ENCODE peak calls at places on chromosomes 13 and 19, in nine cellular contexts. One of them, this sample, is unnamed.
A peak's percentile ranks its signal among the peaks of the same experiment; 100 is the strongest.

GRCh38 chr19:35478794-35479193 is 11.5 kb downstream of the KRTDAP start:
- DNase-seq in right lobe of liver: no peak
- DNase-seq in NCI-H510A treated with DMSO at 0.1 percent for 48 hours: no peak
- DNase-seq in activated CD4-positive, alpha-beta T cell treated with anti-CD3 and anti-CD28 coated beads, Interleukin-2, amount 10 ng/mL, durations not matched to agents 7 days and 5 days: no peak
- DNase-seq in stimulated activated CD4-positive, alpha-beta T cell treated with anti-CD3 and anti-CD28 coated beads, TNF-alpha, amount 100 ng/mL, for 4 hours: no peak
- DNase-seq in nucleus accumbens: no peak
- DNase-seq in EH: no peak
- DNase-seq in pancreas: no peak
- DNase-seq in fibroblast of lung: no peak
- DNase-seq in this sample: no peak

GRCh38 chr19:17402982-17403855 is 2.2 kb downstream of the BST2 start:
- DNase-seq in right lobe of liver: peak; percentile 51
- DNase-seq in NCI-H510A treated with DMSO at 0.1 percent for 48 hours: no peak
- DNase-seq in activated CD4-positive, alpha-beta T cell treated with anti-CD3 and anti-CD28 coated beads, Interleukin-2, amount 10 ng/mL, durations not matched to agents 7 days and 5 days: peak; percentile 54
- DNase-seq in stimulated activated CD4-positive, alpha-beta T cell treated with anti-CD3 and anti-CD28 coated beads, TNF-alpha, amount 100 ng/mL, for 4 hours: no peak
- DNase-seq in nucleus accumbens: no peak
- DNase-seq in EH: no peak
- DNase-seq in pancreas: no peak
- DNase-seq in fibroblast of lung: no peak
- DNase-seq in this sample: peak; percentile 41

GRCh38 chr13:38821753-38822551 is 135.1 kb downstream of the FREM2 start:
- DNase-seq in right lobe of liver: no peak
- DNase-seq in NCI-H510A treated with DMSO at 0.1 percent for 48 hours: no peak
- DNase-seq in activated CD4-positive, alpha-beta T cell treated with anti-CD3 and anti-CD28 coated beads, Interleukin-2, amount 10 ng/mL, durations not matched to agents 7 days and 5 days: no peak
- DNase-seq in stimulated activated CD4-positive, alpha-beta T cell treated with anti-CD3 and anti-CD28 coated beads, TNF-alpha, amount 100 ng/mL, for 4 hours: no peak
- DNase-seq in nucleus accumbens: peak; percentile 42
- DNase-seq in EH: peak; percentile 2
- DNase-seq in pancreas: no peak
- DNase-seq in fibroblast of lung: peak; percentile 38
- DNase-seq in this sample: no peak

GRCh38 chr19:33621811-33622504 is at the start of gene CHST8:
- DNase-seq in right lobe of liver: peak; percentile 56
- DNase-seq in NCI-H510A treated with DMSO at 0.1 percent for 48 hours: peak; percentile 1
- DNase-seq in activated CD4-positive, alpha-beta T cell treated with anti-CD3 and anti-CD28 coated beads, Interleukin-2, amount 10 ng/mL, durations not matched to agents 7 days and 5 days: no peak
- DNase-seq in stimulated activated CD4-positive, alpha-beta T cell treated with anti-CD3 and anti-CD28 coated beads, TNF-alpha, amount 100 ng/mL, for 4 hours: no peak
- DNase-seq in nucleus accumbens: no peak
- DNase-seq in EH: peak; percentile 54
- DNase-seq in pancreas: peak; percentile 31
- DNase-seq in fibroblast of lung: peak; percentile 44
- DNase-seq in this sample: no peak

GRCh38 chr13:111280666-111281577 is 39.5 kb upstream of the TEX29 start:
- DNase-seq in right lobe of liver: no peak
- DNase-seq in NCI-H510A treated with DMSO at 0.1 percent for 48 hours: no peak
- DNase-seq in activated CD4-positive, alpha-beta T cell treated with anti-CD3 and anti-CD28 coated beads, Interleukin-2, amount 10 ng/mL, durations not matched to agents 7 days and 5 days: no peak
- DNase-seq in stimulated activated CD4-positive, alpha-beta T cell treated with anti-CD3 and anti-CD28 coated beads, TNF-alpha, amount 100 ng/mL, for 4 hours: no peak
- DNase-seq in nucleus accumbens: no peak
- DNase-seq in EH: peak; percentile 68
- DNase-seq in pancreas: no peak
- DNase-seq in fibroblast of lung: peak; percentile 77
- DNase-seq in this sample: no peak

GRCh38 chr13:78608705-78609463 is 5.5 kb upstream of the POU4F1 start:
- DNase-seq in right lobe of liver: peak; percentile 34
- DNase-seq in NCI-H510A treated with DMSO at 0.1 percent for 48 hours: no peak
- DNase-seq in activated CD4-positive, alpha-beta T cell treated with anti-CD3 and anti-CD28 coated beads, Interleukin-2, amount 10 ng/mL, durations not matched to agents 7 days and 5 days: no peak
- DNase-seq in stimulated activated CD4-positive, alpha-beta T cell treated with anti-CD3 and anti-CD28 coated beads, TNF-alpha, amount 100 ng/mL, for 4 hours: no peak
- DNase-seq in nucleus accumbens: no peak
- DNase-seq in EH: no peak
- DNase-seq in pancreas: no peak
- DNase-seq in fibroblast of lung: no peak
- DNase-seq in this sample: no peak

GRCh38 chr19:58033741-58034475 is at the start of gene ZSCAN1:
- DNase-seq in right lobe of liver: peak; percentile 84
- DNase-seq in NCI-H510A treated with DMSO at 0.1 percent for 48 hours: peak; percentile 0
- DNase-seq in activated CD4-positive, alpha-beta T cell treated with anti-CD3 and anti-CD28 coated beads, Interleukin-2, amount 10 ng/mL, durations not matched to agents 7 days and 5 days: peak; percentile 17
- DNase-seq in stimulated activated CD4-positive, alpha-beta T cell treated with anti-CD3 and anti-CD28 coated beads, TNF-alpha, amount 100 ng/mL, for 4 hours: peak; percentile 1
- DNase-seq in nucleus accumbens: peak; percentile 92
- DNase-seq in EH: no peak
- DNase-seq in pancreas: peak; percentile 74
- DNase-seq in fibroblast of lung: peak; percentile 79
- DNase-seq in this sample: no peak

GRCh38 chr13:48412881-48413351 is at the start of gene LPAR6:
- DNase-seq in right lobe of liver: no peak
- DNase-seq in NCI-H510A treated with DMSO at 0.1 percent for 48 hours: no peak
- DNase-seq in activated CD4-positive, alpha-beta T cell treated with anti-CD3 and anti-CD28 coated beads, Interleukin-2, amount 10 ng/mL, durations not matched to agents 7 days and 5 days: no peak
- DNase-seq in stimulated activated CD4-positive, alpha-beta T cell treated with anti-CD3 and anti-CD28 coated beads, TNF-alpha, amount 100 ng/mL, for 4 hours: no peak
- DNase-seq in nucleus accumbens: no peak
- DNase-seq in EH: peak; percentile 74
- DNase-seq in pancreas: peak; percentile 21
- DNase-seq in fibroblast of lung: peak; percentile 81
- DNase-seq in this sample: no peak